ENCODE peak calls at places on chromosomes 2 and 18, in five cellular contexts. Z is left lung, T is lower lobe of right lung, O is HCT116, H is fibroblast of lung. X is an unnamed sample.

GRCh38 chr2:125397535-125398251 is 1258.3 kb upstream of the GYPC start:
- DNase-seq in H (no peak), T (no peak), O (no peak), Z (no peak), X (no peak)

GRCh38 chr18:46387426-46388131 is 269.4 kb downstream of the LOXHD1 start:
- DNase-seq in O (no peak), H (peak), T (no peak), Z (no peak), X (no peak)

GRCh38 chr18:76246579-76246978 is 248.5 kb downstream of the ZNF516 start:
- DNase-seq in Z (no peak), T (no peak), H (peak), O (no peak), X (no peak)

GRCh38 chr2:29525921-29526320 is 395.5 kb downstream of the ALK start:
- DNase-seq in T (no peak), O (no peak), H (no peak), Z (no peak), X (no peak)

GRCh38 chr2:140624188-140624587 is 1506.6 kb downstream of the LRP1B start:
- DNase-seq in Z (no peak), T (no peak), O (no peak), H (no peak), X (no peak)

GRCh38 chr2:19367346-19367745 is 8.9 kb upstream of the OSR1 start:
- DNase-seq in O (no peak), T (no peak), H (no peak), Z (no peak), X (no peak)

GRCh38 chr2:71827146-71827874 is 320.4 kb downstream of the CYP26B1 start:
- DNase-seq in O (no peak), H (no peak), T (no peak), Z (no peak), X (no peak)

GRCh38 chr2:53095664-53096063 is 671.9 kb upstream of the CHAC2 start:
- DNase-seq in H (no peak), T (no peak), O (no peak), Z (no peak), X (no peak)

GRCh38 chr2:120647487-120647886 is 88.2 kb upstream of the GLI2 start:
- DNase-seq in H (peak), Z (no peak), O (peak), T (no peak), X (peak)

GRCh38 chr18:56709463-56709862 is 58.3 kb downstream of the WDR7 start:
- DNase-seq in H (peak), Z (no peak), O (peak), T (no peak), X (peak)

GRCh38 chr2:147025611-147026010 is 819.2 kb upstream of the ACVR2A start:
- DNase-seq in H (peak), T (no peak), O (no peak), Z (no peak), X (peak)
- H3K4me3 ChIP-seq in H (no peak), T (no peak), O (no peak), Z (no peak), X (no peak)

GRCh38 chr2:33388996-33389395 is 87.5 kb upstream of the RASGRP3 start:
- DNase-seq in H (no peak), T (no peak), Z (no peak), O (no peak), X (no peak)
- H3K4me3 ChIP-seq in H (no peak), T (no peak), Z (no peak), O (no peak), X (no peak)

GRCh38 chr2:150400849-150401248 is 86.6 kb downstream of the RND3 start:
- DNase-seq in Z (no peak), H (no peak), T (no peak), O (no peak), X (no peak)
- H3K4me3 ChIP-seq in Z (no peak), H (no peak), T (no peak), O (no peak), X (no peak)

GRCh38 chr2:28263690-28264089 is 129.0 kb upstream of the FOSL2 start:
- DNase-seq in T (no peak), Z (no peak), O (no peak), H (no peak), X (no peak)
- H3K4me3 ChIP-seq in T (no peak), Z (no peak), O (no peak), H (no peak), X (no peak)

GRCh38 chr2:130976591-130977237 is 116.5 kb downstream of the FAM168B start:
- DNase-seq in Z (no peak), T (no peak), O (no peak), H (no peak), X (no peak)
- H3K4me3 ChIP-seq in Z (no peak), T (no peak), O (no peak), H (no peak), X (no peak)

GRCh38 chr2:6080837-6081541 is 388.8 kb downstream of the SOX11 start:
- DNase-seq in Z (no peak), H (peak), O (no peak), T (no peak), X (no peak)

GRCh38 chr2:6081955-6082354 is 389.8 kb downstream of the SOX11 start:
- DNase-seq in T (no peak), Z (no peak), H (no peak), O (no peak), X (no peak)

GRCh38 chr2:6083131-6083530 is 390.9 kb downstream of the SOX11 start:
- DNase-seq in T (no peak), Z (no peak), O (no peak), H (no peak), X (no peak)

GRCh38 chr2:6081542-6081872 is 389.3 kb downstream of the SOX11 start:
- DNase-seq in T (no peak), Z (no peak), H (no peak), O (no peak), X (no peak)

GRCh38 chr2:6082619-6083018 is 390.4 kb downstream of the SOX11 start:
- DNase-seq in T (no peak), H (no peak), O (no peak), Z (no peak), X (no peak)
- H3K4me3 ChIP-seq in T (no peak), H (no peak), O (no peak), Z (no peak), X (no peak)

GRCh38 chr2:144379891-144380311 is 140.0 kb downstream of the ZEB2 start:
- DNase-seq in O (no peak), T (peak), H (no peak), Z (no peak), X (no peak)
- H3K4me3 ChIP-seq in O (no peak), T (peak), H (no peak), Z (no peak), X (no peak)